ENCODE peak calls at places on chromosome 19, in five cellular contexts. X, Y, N, R and K are unnamed samples.

GRCh38 chr19:45273532-45273877 is 22.4 kb downstream of the MARK4 start:
- DNase-seq in X (no peak), N (no peak), Y (no peak), R (no peak), K (no peak)

GRCh38 chr19:32519023-32519422 is 62.0 kb upstream of the PDCD5 start:
- DNase-seq in R (no peak), N (no peak), Y (no peak), X (no peak), K (no peak)

GRCh38 chr19:11288349-11288748 is 7.6 kb upstream of the TSPAN16 start:
- DNase-seq in N (no peak), X (no peak), Y (no peak), R (no peak), K (peak)

GRCh38 chr19:55688422-55689218 is 13.6 kb downstream of the EPN1 start:
- DNase-seq in N (no peak), X (no peak), R (no peak), Y (no peak), K (no peak)

GRCh38 chr19:12723383-12723642 is 419 bp downstream of the TNPO2 start:
- DNase-seq in X (no peak), R (no peak), Y (no peak), N (no peak), K (peak)

GRCh38 chr19:28889941-28890645 is 322.9 kb downstream of the UQCRFS1 start:
- DNase-seq in R (no peak), X (no peak), N (no peak), Y (no peak), K (no peak)

GRCh38 chr19:10565028-10565566 is 713 bp downstream of the KRI1 start:
- DNase-seq in X (peak), Y (peak), R (peak), N (no peak), K (no peak)

GRCh38 chr19:35902870-35903475 is 644 bp downstream of the HCST start:
- DNase-seq in X (no peak), N (no peak), Y (no peak), R (no peak), K (no peak)

GRCh38 chr19:47511128-47511517 is 3.7 kb downstream of the NAPA start:
- DNase-seq in Y (no peak), R (no peak), X (no peak), N (no peak), K (no peak)

GRCh38 chr19:33226550-33227241 is 1.0 kb upstream of the SLC7A10 start:
- DNase-seq in Y (peak), X (no peak), R (no peak), N (no peak), K (no peak)

GRCh38 chr19:12786149-12786870 is 5.0 kb upstream of the JUNB start:
- DNase-seq in N (no peak), Y (no peak), R (no peak), X (no peak), K (no peak)

GRCh38 chr19:52492991-52493470 is 34.4 kb upstream of the ZNF808 start:
- DNase-seq in R (no peak), X (no peak), Y (no peak), N (no peak), K (no peak)

GRCh38 chr19:58474291-58474996 is 1.7 kb upstream of the ZNF446 start:
- DNase-seq in R (no peak), Y (no peak), X (no peak), N (no peak), K (no peak)

GRCh38 chr19:32902448-32902847 is 32.9 kb upstream of the SLC7A9 start:
- DNase-seq in X (no peak), N (no peak), Y (no peak), R (no peak), K (no peak)

GRCh38 chr19:13073263-13073662 is 29.4 kb downstream of the LYL1 start:
- DNase-seq in Y (no peak), N (no peak), R (no peak), X (no peak), K (no peak)

GRCh38 chr19:5340637-5341447 is at the start of gene PTPRS:
- DNase-seq in N (peak), R (peak), X (peak), Y (peak), K (peak)

GRCh38 chr19:54364775-54365257 is at the start of gene LAIR1:
- DNase-seq in X (peak), N (no peak), Y (no peak), R (peak), K (no peak)

GRCh38 chr19:4986471-4986888 is 17.6 kb downstream of the KDM4B start:
- DNase-seq in Y (peak), X (no peak), N (no peak), R (no peak), K (no peak)

GRCh38 chr19:4662020-4662695 is 8.0 kb downstream of the MYDGF start:
- DNase-seq in N (no peak), X (no peak), R (no peak), Y (no peak), K (no peak)

GRCh38 chr19:3029070-3029923 is at the start of gene TLE2:
- DNase-seq in R (no peak), X (no peak), Y (no peak), N (no peak), K (peak)

GRCh38 chr19:36054733-36055686 is at the start of gene WDR62:
- DNase-seq in R (peak), N (peak), X (peak), Y (peak), K (peak)

GRCh38 chr19:1853295-1854031 is 5.2 kb upstream of the REXO1 start:
- DNase-seq in R (peak), Y (no peak), N (no peak), X (peak), K (peak)

GRCh38 chr19:14150770-14151661 is 14.6 kb upstream of the ASF1B start:
- DNase-seq in Y (no peak), R (no peak), N (no peak), X (no peak), K (no peak)

GRCh38 chr19:40264314-40265054 is 20.7 kb downstream of the AKT2 start:
- DNase-seq in X (no peak), R (no peak), N (no peak), Y (no peak), K (no peak)

GRCh38 chr19:17035842-17036424 is 9.3 kb upstream of the CPAMD8 start:
- DNase-seq in N (no peak), Y (no peak), R (no peak), X (no peak), K (no peak)

GRCh38 chr19:45187421-45188100 is 9.0 kb downstream of the BLOC1S3 start:
- DNase-seq in X (no peak), N (no peak), Y (peak), R (no peak), K (no peak)

GRCh38 chr19:7590256-7590655 is 5.4 kb upstream of the CAMSAP3 start:
- DNase-seq in N (no peak), R (no peak), Y (no peak), X (no peak), K (no peak)

GRCh38 chr19:2524840-2525723 is 49.2 kb downstream of the GADD45B start:
- DNase-seq in X (no peak), N (no peak), Y (peak), R (no peak), K (peak)

GRCh38 chr19:22261596-22261995 is 24.6 kb upstream of the ZNF729 start:
- DNase-seq in Y (no peak), X (no peak), N (no peak), R (no peak), K (no peak)

GRCh38 chr19:8557637-8558238 is 19.5 kb downstream of the MYO1F start:
- DNase-seq in R (no peak), Y (no peak), X (no peak), N (no peak), K (no peak)

GRCh38 chr19:54029930-54030490 is 33.7 kb downstream of the VSTM1 start:
- DNase-seq in R (peak), N (peak), Y (peak), X (peak), K (peak)

GRCh38 chr19:35545001-35545854 is at the start of gene TMEM147:
- DNase-seq in N (peak), X (peak), Y (peak), R (peak), K (peak)

GRCh38 chr19:34409189-34410164 is 5.3 kb downstream of the PDCD2L start:
- DNase-seq in Y (no peak), X (no peak), R (no peak), N (no peak), K (no peak)

GRCh38 chr19:51784922-51785690 is 9.9 kb upstream of the FPR3 start:
- DNase-seq in Y (no peak), N (no peak), R (no peak), X (peak), K (no peak)

GRCh38 chr19:30064021-30064699 is 122.1 kb downstream of the URI1 start:
- DNase-seq in Y (no peak), X (no peak), R (no peak), N (no peak), K (no peak)